ENCODE peak calls at places on chromosome 10, in seven cellular contexts. D, L, P, G, Q, N and T are unnamed samples.

GRCh38 chr10:22816298-22816653 is 101.9 kb upstream of the PIP4K2A start:
- DNase-seq in D (peak; percentile 86), L (peak; percentile 89), P (peak; percentile 92), G (no peak), Q (no peak), N (peak; percentile 92), T (peak; percentile 92)

GRCh38 chr10:113680172-113681111 is 730 bp downstream of the CASP7 start:
- DNase-seq in D (peak; percentile 35), L (peak; percentile 73), P (peak; percentile 65), G (peak; percentile 22), Q (peak; percentile 67), N (peak; percentile 69), T (peak; percentile 56)

GRCh38 chr10:100889546-100889945 is 23.2 kb upstream of the SLF2 start:
- DNase-seq in D (no peak), L (no peak), P (no peak), G (no peak), Q (no peak), N (no peak), T (no peak)

GRCh38 chr10:60414111-60414510 is 24.4 kb upstream of the ANK3 start:
- DNase-seq in D (no peak), L (peak; percentile 48), P (peak; percentile 32), G (no peak), Q (no peak), N (peak; percentile 28), T (no peak)

GRCh38 chr10:119859422-119860258 is 13.0 kb downstream of the MCMBP start:
- DNase-seq in D (no peak), L (peak; percentile 75), P (peak; percentile 52), G (no peak), Q (no peak), N (peak; percentile 65), T (peak; percentile 63)

GRCh38 chr10:1041514-1041913 is 7.4 kb downstream of the IDI1 start:
- DNase-seq in D (no peak), L (no peak), P (no peak), G (no peak), Q (no peak), N (no peak), T (no peak)

GRCh38 chr10:11036424-11037011 is 18.8 kb downstream of the CELF2 start:
- DNase-seq in D (peak; percentile 83), L (peak; percentile 83), P (peak; percentile 54), G (no peak), Q (peak; percentile 67), N (peak; percentile 48), T (peak; percentile 70)

GRCh38 chr10:64142395-64142794 is 621.2 kb downstream of the REEP3 start:
- DNase-seq in D (no peak), L (no peak), P (no peak), G (no peak), Q (no peak), N (no peak), T (no peak)

GRCh38 chr10:88042162-88043100 is 179.0 kb downstream of the PTEN start:
- DNase-seq in D (peak; percentile 23), L (peak; percentile 72), P (peak; percentile 73), G (no peak), Q (no peak), N (no peak), T (peak; percentile 92)

GRCh38 chr10:119498889-119499864 is 43.3 kb downstream of the RGS10 start:
- DNase-seq in D (peak; percentile 66), L (no peak), P (peak; percentile 25), G (no peak), Q (no peak), N (no peak), T (no peak)

GRCh38 chr10:50807851-50808776 is 68.4 kb downstream of the ASAH2B start:
- DNase-seq in D (peak; percentile 78), L (peak; percentile 4), P (peak; percentile 76), G (no peak), Q (no peak), N (no peak), T (no peak)

GRCh38 chr10:127576751-127577161 is 27.6 kb downstream of the NPS start:
- DNase-seq in D (no peak), L (no peak), P (no peak), G (no peak), Q (no peak), N (no peak), T (no peak)

GRCh38 chr10:33195608-33196376 is 138.7 kb downstream of the NRP1 start:
- DNase-seq in D (no peak), L (peak; percentile 33), P (no peak), G (no peak), Q (no peak), N (no peak), T (no peak)

GRCh38 chr10:14779053-14779649 is 4.5 kb upstream of the FAM107B start:
- DNase-seq in D (peak; percentile 6), L (no peak), P (peak; percentile 36), G (no peak), Q (peak; percentile 29), N (peak; percentile 69), T (peak; percentile 22)

GRCh38 chr10:93454146-93454545 is 28.0 kb downstream of the MYOF start:
- DNase-seq in D (no peak), L (no peak), P (no peak), G (no peak), Q (no peak), N (no peak), T (no peak)

GRCh38 chr10:117619710-117620405 is 77.3 kb downstream of the EMX2 start:
- DNase-seq in D (no peak), L (no peak), P (peak; percentile 49), G (no peak), Q (no peak), N (no peak), T (no peak)

GRCh38 chr10:12344375-12345110 is 4.8 kb upstream of the CAMK1D start:
- DNase-seq in D (no peak), L (no peak), P (no peak), G (no peak), Q (no peak), N (no peak), T (no peak)

GRCh38 chr10:62818426-62819011 is 2.4 kb upstream of the EGR2 start:
- DNase-seq in D (no peak), L (peak; percentile 26), P (no peak), G (peak; percentile 39), Q (peak; percentile 26), N (peak; percentile 78), T (no peak)

GRCh38 chr10:78742730-78743615 is 325.8 kb upstream of the ZMIZ1 start:
- DNase-seq in D (no peak), L (no peak), P (peak; percentile 73), G (no peak), Q (no peak), N (no peak), T (no peak)

GRCh38 chr10:126930506-126931458 is 25.6 kb downstream of the DOCK1 start:
- DNase-seq in D (peak; percentile 21), L (peak; percentile 37), P (peak; percentile 57), G (no peak), Q (no peak), N (no peak), T (no peak)

GRCh38 chr10:86376852-86377796 is 10.5 kb upstream of the GRID1 start:
- DNase-seq in D (peak; percentile 45), L (peak; percentile 53), P (peak; percentile 38), G (peak; percentile 78), Q (peak; percentile 83), N (peak; percentile 69), T (peak; percentile 58)

GRCh38 chr10:3668276-3668960 is 116.6 kb downstream of the KLF6 start:
- DNase-seq in D (peak; percentile 79), L (peak; percentile 94), P (peak; percentile 44), G (peak; percentile 66), Q (peak; percentile 52), N (no peak), T (peak; percentile 85)

GRCh38 chr10:16890691-16891090 is 73.5 kb upstream of the RSU1 start:
- DNase-seq in D (no peak), L (no peak), P (peak; percentile 16), G (no peak), Q (no peak), N (no peak), T (no peak)

GRCh38 chr10:49135575-49136313 is 1.9 kb upstream of the FAM170B start:
- DNase-seq in D (peak; percentile 56), L (peak; percentile 2), P (no peak), G (no peak), Q (no peak), N (no peak), T (no peak)

GRCh38 chr10:129973674-129974059 is 9.6 kb upstream of the EBF3 start:
- DNase-seq in D (no peak), L (no peak), P (no peak), G (no peak), Q (no peak), N (no peak), T (no peak)
- TF ChIP-seq CTCF in D (no peak), L (no peak), P (no peak), G (no peak), Q (no peak), N (no peak), T (no peak)

GRCh38 chr10:96511044-96511945 is 2.4 kb downstream of the TLL2 start:
- DNase-seq in D (no peak), L (peak; percentile 25), P (peak; percentile 33), G (no peak), Q (peak; percentile 49), N (peak; percentile 69), T (peak; percentile 78)
- TF ChIP-seq CTCF in D (peak; percentile 82), L (peak; percentile 68), P (peak; percentile 61), G (no peak), Q (peak; percentile 56), N (peak; percentile 63), T (peak; percentile 55)

GRCh38 chr10:96719205-96719604 is 1.1 kb downstream of the PIK3AP1 start:
- DNase-seq in D (no peak), L (no peak), P (no peak), G (no peak), Q (no peak), N (no peak), T (no peak)
- TF ChIP-seq CTCF in D (no peak), L (no peak), P (no peak), G (no peak), Q (no peak), N (no peak), T (no peak)

GRCh38 chr10:102917962-102918816 is at the start of gene CNNM2:
- DNase-seq in D (peak; percentile 100), L (peak; percentile 100), P (peak; percentile 100), G (peak; percentile 100), Q (peak; percentile 100), N (peak; percentile 98), T (peak; percentile 100)
- TF ChIP-seq CTCF in D (no peak), L (no peak), P (no peak), G (no peak), Q (no peak), N (no peak), T (no peak)